ENCODE peak calls at places on chromosomes 4 and X, in four cellular contexts. One of them, this sample, is unnamed.

GRCh38 chrX:68503830-68504229 is 5.0 kb downstream of the YIPF6 start:
- DNase-seq in GM12892: no peak
- DNase-seq in ACHN: no peak
- DNase-seq in stimulated activated effector memory CD8-positive, alpha-beta T cell treated with anti-CD3 and anti-CD28 coated beads, Interleukin-12 subunit alpha, Interleukin-12 subunit beta, amount 100 ng/mL, for 72 hours: no peak
- DNase-seq in this sample: no peak

GRCh38 chrX:19075754-19076153 is 46.5 kb downstream of the ADGRG2 start:
- DNase-seq in ACHN: no peak
- DNase-seq in GM12892: no peak
- DNase-seq in stimulated activated effector memory CD8-positive, alpha-beta T cell treated with anti-CD3 and anti-CD28 coated beads, Interleukin-12 subunit alpha, Interleukin-12 subunit beta, amount 100 ng/mL, for 72 hours: no peak
- DNase-seq in this sample: no peak

GRCh38 chr4:65747386-65747785 is 77.1 kb upstream of the EPHA5 start:
- DNase-seq in stimulated activated effector memory CD8-positive, alpha-beta T cell treated with anti-CD3 and anti-CD28 coated beads, Interleukin-12 subunit alpha, Interleukin-12 subunit beta, amount 100 ng/mL, for 72 hours: no peak
- DNase-seq in ACHN: no peak
- DNase-seq in GM12892: no peak
- DNase-seq in this sample: no peak

GRCh38 chrX:49842603-49843002 is 13.5 kb downstream of the PAGE4 start:
- DNase-seq in stimulated activated effector memory CD8-positive, alpha-beta T cell treated with anti-CD3 and anti-CD28 coated beads, Interleukin-12 subunit alpha, Interleukin-12 subunit beta, amount 100 ng/mL, for 72 hours: no peak
- DNase-seq in GM12892: no peak
- DNase-seq in ACHN: no peak
- DNase-seq in this sample: no peak

GRCh38 chrX:103520391-103520790 is 1.1 kb upstream of the RAB40A start:
- DNase-seq in stimulated activated effector memory CD8-positive, alpha-beta T cell treated with anti-CD3 and anti-CD28 coated beads, Interleukin-12 subunit alpha, Interleukin-12 subunit beta, amount 100 ng/mL, for 72 hours: no peak
- DNase-seq in GM12892: no peak
- DNase-seq in ACHN: no peak
- DNase-seq in this sample: no peak

GRCh38 chr4:141391293-141391692 is 170.6 kb downstream of the ZNF330 start:
- DNase-seq in stimulated activated effector memory CD8-positive, alpha-beta T cell treated with anti-CD3 and anti-CD28 coated beads, Interleukin-12 subunit alpha, Interleukin-12 subunit beta, amount 100 ng/mL, for 72 hours: no peak
- DNase-seq in ACHN: no peak
- DNase-seq in GM12892: no peak
- DNase-seq in this sample: no peak

GRCh38 chrX:102958794-102959193 is 21.7 kb downstream of the RAB40AL start:
- DNase-seq in ACHN: no peak
- DNase-seq in GM12892: no peak
- DNase-seq in stimulated activated effector memory CD8-positive, alpha-beta T cell treated with anti-CD3 and anti-CD28 coated beads, Interleukin-12 subunit alpha, Interleukin-12 subunit beta, amount 100 ng/mL, for 72 hours: no peak
- DNase-seq in this sample: no peak

GRCh38 chrX:39196192-39197102 is 395.2 kb downstream of the MID1IP1 start:
- DNase-seq in ACHN: no peak
- DNase-seq in GM12892: peak
- DNase-seq in stimulated activated effector memory CD8-positive, alpha-beta T cell treated with anti-CD3 and anti-CD28 coated beads, Interleukin-12 subunit alpha, Interleukin-12 subunit beta, amount 100 ng/mL, for 72 hours: peak
- DNase-seq in this sample: peak

GRCh38 chr4:12050357-12050756 is 621.7 kb upstream of the HS3ST1 start:
- DNase-seq in stimulated activated effector memory CD8-positive, alpha-beta T cell treated with anti-CD3 and anti-CD28 coated beads, Interleukin-12 subunit alpha, Interleukin-12 subunit beta, amount 100 ng/mL, for 72 hours: no peak
- DNase-seq in GM12892: no peak
- DNase-seq in ACHN: no peak
- DNase-seq in this sample: no peak

GRCh38 chr4:30720656-30721352 is 635 bp downstream of the PCDH7 start:
- DNase-seq in stimulated activated effector memory CD8-positive, alpha-beta T cell treated with anti-CD3 and anti-CD28 coated beads, Interleukin-12 subunit alpha, Interleukin-12 subunit beta, amount 100 ng/mL, for 72 hours: no peak
- DNase-seq in ACHN: peak
- DNase-seq in GM12892: peak
- DNase-seq in this sample: no peak

GRCh38 chr4:155208258-155209054 is at the start of gene NPY2R:
- DNase-seq in stimulated activated effector memory CD8-positive, alpha-beta T cell treated with anti-CD3 and anti-CD28 coated beads, Interleukin-12 subunit alpha, Interleukin-12 subunit beta, amount 100 ng/mL, for 72 hours: no peak
- DNase-seq in GM12892: no peak
- DNase-seq in ACHN: no peak
- DNase-seq in this sample: no peak

GRCh38 chrX:49995795-49996455 is 73.5 kb downstream of the CLCN5 start:
- DNase-seq in GM12892: no peak
- DNase-seq in stimulated activated effector memory CD8-positive, alpha-beta T cell treated with anti-CD3 and anti-CD28 coated beads, Interleukin-12 subunit alpha, Interleukin-12 subunit beta, amount 100 ng/mL, for 72 hours: no peak
- DNase-seq in ACHN: no peak
- DNase-seq in this sample: no peak

GRCh38 chr4:142222127-142222526 is 585.7 kb downstream of the IL15 start:
- DNase-seq in GM12892: no peak
- DNase-seq in ACHN: no peak
- DNase-seq in stimulated activated effector memory CD8-positive, alpha-beta T cell treated with anti-CD3 and anti-CD28 coated beads, Interleukin-12 subunit alpha, Interleukin-12 subunit beta, amount 100 ng/mL, for 72 hours: no peak
- DNase-seq in this sample: no peak

GRCh38 chr4:83782591-83782990 is 246.7 kb downstream of the GPAT3 start:
- DNase-seq in stimulated activated effector memory CD8-positive, alpha-beta T cell treated with anti-CD3 and anti-CD28 coated beads, Interleukin-12 subunit alpha, Interleukin-12 subunit beta, amount 100 ng/mL, for 72 hours: no peak
- DNase-seq in ACHN: no peak
- DNase-seq in GM12892: no peak
- DNase-seq in this sample: no peak

GRCh38 chr4:663438-664428 is 10.3 kb downstream of the ATP5ME start:
- DNase-seq in stimulated activated effector memory CD8-positive, alpha-beta T cell treated with anti-CD3 and anti-CD28 coated beads, Interleukin-12 subunit alpha, Interleukin-12 subunit beta, amount 100 ng/mL, for 72 hours: peak
- DNase-seq in ACHN: peak
- DNase-seq in GM12892: no peak
- DNase-seq in this sample: peak

GRCh38 chrX:149513713-149514427 is 8.8 kb upstream of the IDS start:
- DNase-seq in stimulated activated effector memory CD8-positive, alpha-beta T cell treated with anti-CD3 and anti-CD28 coated beads, Interleukin-12 subunit alpha, Interleukin-12 subunit beta, amount 100 ng/mL, for 72 hours: no peak
- DNase-seq in ACHN: no peak
- DNase-seq in GM12892: no peak
- DNase-seq in this sample: no peak

GRCh38 chrX:123648028-123648810 is 84.6 kb downstream of the THOC2 start:
- DNase-seq in GM12892: no peak
- DNase-seq in stimulated activated effector memory CD8-positive, alpha-beta T cell treated with anti-CD3 and anti-CD28 coated beads, Interleukin-12 subunit alpha, Interleukin-12 subunit beta, amount 100 ng/mL, for 72 hours: no peak
- DNase-seq in ACHN: peak
- DNase-seq in this sample: no peak

GRCh38 chr4:158710814-158711213 is 12.4 kb downstream of the PPID start:
- DNase-seq in GM12892: no peak
- DNase-seq in ACHN: no peak
- DNase-seq in stimulated activated effector memory CD8-positive, alpha-beta T cell treated with anti-CD3 and anti-CD28 coated beads, Interleukin-12 subunit alpha, Interleukin-12 subunit beta, amount 100 ng/mL, for 72 hours: no peak
- DNase-seq in this sample: no peak

This sample was measured in activated B cell treated with CpG ODN at 0.5 μM for 24 hours.